ENCODE peak calls at places on chromosomes 11 and 22, in eight cellular contexts. E is activated gamma-delta T cell treated with Interleukin-2 at 50 U/mL for 16 hours; W is cortex of kidney; O is CD8-positive, alpha-beta memory T cell; L is H9; Q is CD4-positive, alpha-beta T cell; M is ureter; T is HFF-Myc. C is an unnamed sample.

GRCh38 chr11:121649798-121650197 is 197.0 kb upstream of the SORL1-AS1 start:
- DNase-seq in O (no peak), E (no peak), T (no peak), Q (no peak), L (no peak), W (no peak), M (no peak), C (no peak)

GRCh38 chr22:22932512-22932941 is 44.9 kb downstream of the IGLL5 start:
- DNase-seq in O (no peak), E (no peak), M (no peak), W (no peak), L (no peak), Q (no peak), T (no peak), C (no peak)

GRCh38 chr11:33651555-33651954 is 49.1 kb downstream of the C11orf91 start:
- DNase-seq in Q (no peak), T (no peak), E (no peak), O (no peak), M (no peak), L (no peak), W (no peak), C (no peak)

GRCh38 chr22:44357962-44358553 is 45.3 kb upstream of the SHISAL1 start:
- DNase-seq in O (no peak), T (no peak), Q (no peak), L (no peak), W (no peak), M (no peak), E (no peak), C (no peak)

GRCh38 chr22:44068422-44069191 is 44.5 kb downstream of the PARVB start:
- DNase-seq in E (no peak), M (no peak), Q (no peak), O (no peak), T (no peak), W (no peak), L (no peak), C (no peak)

GRCh38 chr11:66912963-66913362 is 45.2 kb downstream of the PC start:
- DNase-seq in Q (no peak), O (no peak), M (no peak), T (no peak), L (no peak), W (no peak), E (no peak), C (no peak)

GRCh38 chr11:126124284-126124683 is 61.6 kb upstream of the CDON start:
- DNase-seq in Q (no peak), O (no peak), E (no peak), T (peak; percentile 74), L (no peak), M (no peak), W (no peak), C (no peak)

GRCh38 chr11:18468962-18469361 is 13.3 kb downstream of the LDHAL6A start:
- DNase-seq in O (no peak), T (no peak), L (no peak), Q (no peak), E (no peak), W (no peak), M (no peak), C (no peak)

GRCh38 chr11:79538775-79539174 is 97.9 kb upstream of the TENM4 start:
- DNase-seq in Q (no peak), T (no peak), O (no peak), E (no peak), L (no peak), W (no peak), M (peak; percentile 50), C (no peak)

GRCh38 chr11:27552356-27552755 is 45.8 kb upstream of the LIN7C start:
- DNase-seq in W (no peak), Q (no peak), T (no peak), O (no peak), M (no peak), E (no peak), L (no peak), C (no peak)

GRCh38 chr11:126890561-126890960 is 110.0 kb downstream of the KIRREL3 start:
- DNase-seq in W (no peak), O (no peak), E (no peak), M (no peak), T (no peak), Q (no peak), L (peak; percentile 74), C (no peak)

GRCh38 chr22:20981787-20982562 is at the start of gene LZTR1:
- DNase-seq in M (peak; percentile 85), Q (peak; percentile 69), L (peak; percentile 81), W (peak; percentile 78), T (no peak), E (peak; percentile 61), O (peak; percentile 51), C (peak; percentile 66)

GRCh38 chr11:10606536-10607208 is 38.2 kb upstream of the LYVE1 start:
- DNase-seq in O (no peak), W (no peak), Q (no peak), M (no peak), L (no peak), E (no peak), T (no peak), C (no peak)